ENCODE peak calls at places on chromosomes 5 and 9, in nine cellular contexts. One of them, this sample, is unnamed.

GRCh38 chr9:13267743-13268142 is 11.7 kb downstream of the MPDZ start:
- DNase-seq in choroid plexus epithelial cell: peak
- DNase-seq in fibroblast of mammary gland: peak
- DNase-seq in PC-3: peak
- DNase-seq in cardiac muscle cell: no peak
- DNase-seq in right atrium auricular region: no peak
- DNase-seq in astrocyte of the spinal cord: peak
- DNase-seq in brain microvascular endothelial cell: peak
- DNase-seq in breast epithelium: no peak
- DNase-seq in this sample: peak

GRCh38 chr5:6732634-6733410 is 19.6 kb downstream of the TENT4A start:
- DNase-seq in choroid plexus epithelial cell: peak
- DNase-seq in fibroblast of mammary gland: peak
- DNase-seq in PC-3: peak
- DNase-seq in cardiac muscle cell: no peak
- DNase-seq in right atrium auricular region: no peak
- DNase-seq in astrocyte of the spinal cord: peak
- DNase-seq in brain microvascular endothelial cell: peak
- DNase-seq in breast epithelium: no peak
- DNase-seq in this sample: peak

GRCh38 chr5:149486726-149487635 is 64.3 kb downstream of the CSNK1A1 start:
- DNase-seq in choroid plexus epithelial cell: peak
- DNase-seq in fibroblast of mammary gland: peak
- DNase-seq in PC-3: peak
- DNase-seq in cardiac muscle cell: no peak
- DNase-seq in right atrium auricular region: no peak
- DNase-seq in astrocyte of the spinal cord: peak
- DNase-seq in brain microvascular endothelial cell: peak
- DNase-seq in breast epithelium: no peak
- DNase-seq in this sample: peak

GRCh38 chr5:177327539-177328522 is 16.1 kb upstream of the MXD3 start:
- DNase-seq in choroid plexus epithelial cell: peak
- DNase-seq in fibroblast of mammary gland: peak
- DNase-seq in PC-3: peak
- DNase-seq in cardiac muscle cell: no peak
- DNase-seq in right atrium auricular region: no peak
- DNase-seq in astrocyte of the spinal cord: peak
- DNase-seq in brain microvascular endothelial cell: peak
- DNase-seq in breast epithelium: no peak
- DNase-seq in this sample: no peak

GRCh38 chr5:167414611-167415010 is 876.8 kb upstream of the WWC1 start:
- DNase-seq in choroid plexus epithelial cell: no peak
- DNase-seq in fibroblast of mammary gland: no peak
- DNase-seq in PC-3: no peak
- DNase-seq in cardiac muscle cell: no peak
- DNase-seq in right atrium auricular region: no peak
- DNase-seq in astrocyte of the spinal cord: no peak
- DNase-seq in brain microvascular endothelial cell: no peak
- DNase-seq in breast epithelium: no peak
- DNase-seq in this sample: no peak

GRCh38 chr5:134458234-134458633 is 46.6 kb upstream of the CDKN2AIPNL start:
- DNase-seq in choroid plexus epithelial cell: peak
- DNase-seq in fibroblast of mammary gland: peak
- DNase-seq in PC-3: no peak
- DNase-seq in cardiac muscle cell: no peak
- DNase-seq in right atrium auricular region: peak
- DNase-seq in astrocyte of the spinal cord: peak
- DNase-seq in brain microvascular endothelial cell: no peak
- DNase-seq in breast epithelium: no peak
- DNase-seq in this sample: peak

GRCh38 chr5:160290751-160291150 is 21.6 kb downstream of the CCNJL start:
- DNase-seq in choroid plexus epithelial cell: no peak
- DNase-seq in fibroblast of mammary gland: no peak
- DNase-seq in PC-3: no peak
- DNase-seq in cardiac muscle cell: no peak
- DNase-seq in right atrium auricular region: no peak
- DNase-seq in astrocyte of the spinal cord: no peak
- DNase-seq in brain microvascular endothelial cell: no peak
- DNase-seq in breast epithelium: no peak
- DNase-seq in this sample: peak

GRCh38 chr5:54313311-54314270 is 3.2 kb upstream of the ARL15 start:
- DNase-seq in choroid plexus epithelial cell: no peak
- DNase-seq in fibroblast of mammary gland: peak
- DNase-seq in PC-3: no peak
- DNase-seq in cardiac muscle cell: no peak
- DNase-seq in right atrium auricular region: no peak
- DNase-seq in astrocyte of the spinal cord: no peak
- DNase-seq in brain microvascular endothelial cell: no peak
- DNase-seq in breast epithelium: no peak
- DNase-seq in this sample: no peak

GRCh38 chr9:27195191-27195590 is 86.2 kb downstream of the TEK start:
- DNase-seq in choroid plexus epithelial cell: peak
- DNase-seq in fibroblast of mammary gland: peak
- DNase-seq in PC-3: no peak
- DNase-seq in cardiac muscle cell: no peak
- DNase-seq in right atrium auricular region: no peak
- DNase-seq in astrocyte of the spinal cord: no peak
- DNase-seq in brain microvascular endothelial cell: no peak
- DNase-seq in breast epithelium: no peak
- DNase-seq in this sample: no peak

GRCh38 chr9:114446036-114446435 is 58.3 kb upstream of the AKNA start:
- DNase-seq in choroid plexus epithelial cell: peak
- DNase-seq in fibroblast of mammary gland: peak
- DNase-seq in PC-3: peak
- DNase-seq in cardiac muscle cell: no peak
- DNase-seq in right atrium auricular region: no peak
- DNase-seq in astrocyte of the spinal cord: peak
- DNase-seq in brain microvascular endothelial cell: peak
- DNase-seq in breast epithelium: no peak
- DNase-seq in this sample: peak

GRCh38 chr5:180785151-180785781 is 17.3 kb downstream of the MGAT1 start:
- DNase-seq in choroid plexus epithelial cell: peak
- DNase-seq in fibroblast of mammary gland: peak
- DNase-seq in PC-3: peak
- DNase-seq in cardiac muscle cell: no peak
- DNase-seq in right atrium auricular region: no peak
- DNase-seq in astrocyte of the spinal cord: peak
- DNase-seq in brain microvascular endothelial cell: peak
- DNase-seq in breast epithelium: no peak
- DNase-seq in this sample: peak

GRCh38 chr9:87425202-87425601 is 72.5 kb upstream of the DAPK1 start:
- DNase-seq in choroid plexus epithelial cell: no peak
- DNase-seq in fibroblast of mammary gland: no peak
- DNase-seq in PC-3: no peak
- DNase-seq in cardiac muscle cell: no peak
- DNase-seq in right atrium auricular region: no peak
- DNase-seq in astrocyte of the spinal cord: no peak
- DNase-seq in brain microvascular endothelial cell: no peak
- DNase-seq in breast epithelium: no peak
- DNase-seq in this sample: no peak

GRCh38 chr5:153883829-153884228 is 154.9 kb downstream of the FAM114A2 start:
- DNase-seq in choroid plexus epithelial cell: peak
- DNase-seq in fibroblast of mammary gland: peak
- DNase-seq in PC-3: no peak
- DNase-seq in cardiac muscle cell: no peak
- DNase-seq in right atrium auricular region: no peak
- DNase-seq in astrocyte of the spinal cord: peak
- DNase-seq in brain microvascular endothelial cell: peak
- DNase-seq in breast epithelium: no peak
- DNase-seq in this sample: no peak

GRCh38 chr5:77329664-77330430 is 119.4 kb downstream of the PDE8B start:
- DNase-seq in choroid plexus epithelial cell: no peak
- DNase-seq in fibroblast of mammary gland: peak
- DNase-seq in PC-3: no peak
- DNase-seq in cardiac muscle cell: no peak
- DNase-seq in right atrium auricular region: no peak
- DNase-seq in astrocyte of the spinal cord: no peak
- DNase-seq in brain microvascular endothelial cell: no peak
- DNase-seq in breast epithelium: no peak
- DNase-seq in this sample: no peak

DNA sequence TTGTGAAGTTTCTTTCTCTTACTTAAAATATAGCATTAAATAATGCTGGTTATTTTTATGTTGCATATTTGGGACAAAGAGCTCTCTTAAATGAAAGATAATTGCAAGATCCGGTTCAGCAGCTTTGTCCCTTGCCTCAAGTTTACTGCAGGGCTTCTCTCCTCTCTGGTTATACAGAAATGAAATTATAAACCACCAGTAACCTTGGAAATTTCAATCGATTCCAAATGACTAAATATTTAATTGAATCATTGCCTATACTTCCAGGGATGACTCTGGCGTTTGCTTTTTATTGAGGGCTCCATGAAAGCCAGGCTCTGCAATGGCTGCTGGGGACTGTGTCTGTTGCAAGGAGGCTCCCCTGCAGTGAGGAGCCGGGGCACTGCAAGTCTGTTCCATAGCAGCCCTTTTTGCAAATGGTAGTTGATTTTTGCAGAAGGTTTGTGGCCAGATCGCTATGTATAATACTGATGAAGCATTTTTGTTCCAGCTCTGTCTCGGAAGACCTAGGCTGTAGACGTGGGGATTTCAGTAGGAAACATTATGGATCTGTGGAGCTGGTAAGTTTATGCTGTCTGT is at the start of gene GARNL3:
- DNase-seq in choroid plexus epithelial cell: peak
- DNase-seq in fibroblast of mammary gland: no peak
- DNase-seq in PC-3: no peak
- DNase-seq in cardiac muscle cell: no peak
- DNase-seq in right atrium auricular region: no peak
- DNase-seq in astrocyte of the spinal cord: no peak
- DNase-seq in brain microvascular endothelial cell: no peak
- DNase-seq in breast epithelium: no peak
- DNase-seq in this sample: no peak
- H3K4me3 ChIP-seq in choroid plexus epithelial cell: no peak
- H3K4me3 ChIP-seq in fibroblast of mammary gland: no peak
- H3K4me3 ChIP-seq in PC-3: no peak
- H3K4me3 ChIP-seq in cardiac muscle cell: no peak
- H3K4me3 ChIP-seq in right atrium auricular region: no peak
- H3K4me3 ChIP-seq in astrocyte of the spinal cord: no peak
- H3K4me3 ChIP-seq in brain microvascular endothelial cell: no peak
- H3K4me3 ChIP-seq in breast epithelium: no peak
- H3K4me3 ChIP-seq in this sample: no peak

DNA sequence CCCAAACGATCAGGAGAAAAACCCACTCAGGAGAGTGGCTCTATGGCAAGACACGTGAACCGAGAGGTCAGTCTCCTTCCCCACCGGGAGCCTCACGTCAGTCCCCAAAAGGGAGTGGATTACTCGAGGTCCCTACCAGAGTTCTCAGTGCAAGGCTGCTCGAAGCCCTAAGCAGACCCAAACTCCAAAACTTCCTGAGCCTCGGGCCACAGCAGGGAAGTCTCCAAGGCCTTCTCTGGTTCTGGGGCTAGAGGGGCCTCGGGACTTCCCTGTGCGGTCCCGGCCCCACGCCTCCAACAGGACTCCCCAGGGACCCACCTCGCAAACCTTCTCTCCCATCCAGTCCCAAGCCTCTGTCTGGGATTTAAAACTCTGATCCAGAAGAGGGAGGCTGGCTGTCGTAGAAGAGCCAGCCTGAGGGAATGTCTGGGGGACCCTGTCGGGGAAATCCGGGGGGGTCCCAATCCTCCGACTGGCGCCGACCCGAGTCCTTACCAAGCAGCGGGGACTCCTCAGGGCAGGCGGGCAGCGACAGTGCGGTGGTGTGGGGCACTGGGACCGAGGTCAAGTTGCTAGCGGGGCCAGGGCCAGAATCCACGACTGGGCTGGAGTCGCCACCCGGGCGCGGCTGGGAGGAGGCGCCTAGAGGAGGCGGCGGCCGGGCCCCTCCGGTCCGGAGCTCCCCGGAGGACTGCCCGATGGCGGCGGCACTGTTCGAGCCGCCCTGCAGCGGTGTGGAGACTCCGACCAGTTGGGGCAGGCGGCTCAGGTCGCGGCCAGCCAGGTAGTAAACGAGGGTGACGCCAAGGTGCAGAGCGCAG is 663 bp downstream of the B4GALT1 start:
- DNase-seq in choroid plexus epithelial cell: peak
- DNase-seq in fibroblast of mammary gland: peak
- DNase-seq in PC-3: no peak
- DNase-seq in cardiac muscle cell: no peak
- DNase-seq in right atrium auricular region: peak
- DNase-seq in astrocyte of the spinal cord: no peak
- DNase-seq in brain microvascular endothelial cell: no peak
- DNase-seq in breast epithelium: no peak
- DNase-seq in this sample: no peak
- TF ChIP-seq CTCF in choroid plexus epithelial cell: no peak
- TF ChIP-seq CTCF in fibroblast of mammary gland: no peak
- TF ChIP-seq CTCF in PC-3: no peak
- TF ChIP-seq CTCF in cardiac muscle cell: no peak
- TF ChIP-seq CTCF in right atrium auricular region: no peak
- TF ChIP-seq CTCF in astrocyte of the spinal cord: no peak
- TF ChIP-seq CTCF in brain microvascular endothelial cell: no peak
- TF ChIP-seq CTCF in breast epithelium: no peak
- TF ChIP-seq CTCF in this sample: no peak

GRCh38 chr5:111070272-111071134 is 1.0 kb upstream of the TSLP start:
- DNase-seq in choroid plexus epithelial cell: peak
- DNase-seq in fibroblast of mammary gland: peak
- DNase-seq in PC-3: no peak
- DNase-seq in cardiac muscle cell: peak
- DNase-seq in right atrium auricular region: no peak
- DNase-seq in astrocyte of the spinal cord: peak
- DNase-seq in brain microvascular endothelial cell: no peak
- DNase-seq in breast epithelium: no peak
- DNase-seq in this sample: no peak
- H3K4me3 ChIP-seq in choroid plexus epithelial cell: peak
- H3K4me3 ChIP-seq in fibroblast of mammary gland: peak
- H3K4me3 ChIP-seq in PC-3: no peak
- H3K4me3 ChIP-seq in cardiac muscle cell: peak
- H3K4me3 ChIP-seq in right atrium auricular region: peak
- H3K4me3 ChIP-seq in astrocyte of the spinal cord: peak
- H3K4me3 ChIP-seq in brain microvascular endothelial cell: peak
- H3K4me3 ChIP-seq in breast epithelium: peak
- H3K4me3 ChIP-seq in this sample: no peak

GRCh38 chr5:173340451-173340850 is 12.2 kb upstream of the STC2 start:
- DNase-seq in choroid plexus epithelial cell: no peak
- DNase-seq in fibroblast of mammary gland: no peak
- DNase-seq in PC-3: no peak
- DNase-seq in cardiac muscle cell: no peak
- DNase-seq in right atrium auricular region: no peak
- DNase-seq in astrocyte of the spinal cord: no peak
- DNase-seq in brain microvascular endothelial cell: no peak
- DNase-seq in breast epithelium: no peak
- DNase-seq in this sample: no peak

GRCh38 chr5:173340984-173341383 is 12.8 kb upstream of the STC2 start:
- DNase-seq in choroid plexus epithelial cell: no peak
- DNase-seq in fibroblast of mammary gland: no peak
- DNase-seq in PC-3: no peak
- DNase-seq in cardiac muscle cell: no peak
- DNase-seq in right atrium auricular region: no peak
- DNase-seq in astrocyte of the spinal cord: no peak
- DNase-seq in brain microvascular endothelial cell: no peak
- DNase-seq in breast epithelium: no peak
- DNase-seq in this sample: no peak

GRCh38 chr5:173341911-173342535 is 13.8 kb upstream of the STC2 start:
- DNase-seq in choroid plexus epithelial cell: no peak
- DNase-seq in fibroblast of mammary gland: no peak
- DNase-seq in PC-3: no peak
- DNase-seq in cardiac muscle cell: no peak
- DNase-seq in right atrium auricular region: no peak
- DNase-seq in astrocyte of the spinal cord: no peak
- DNase-seq in brain microvascular endothelial cell: no peak
- DNase-seq in breast epithelium: no peak
- DNase-seq in this sample: no peak

GRCh38 chr5:173338380-173339015 is 10.3 kb upstream of the STC2 start:
- DNase-seq in choroid plexus epithelial cell: no peak
- DNase-seq in fibroblast of mammary gland: no peak
- DNase-seq in PC-3: no peak
- DNase-seq in cardiac muscle cell: no peak
- DNase-seq in right atrium auricular region: no peak
- DNase-seq in astrocyte of the spinal cord: no peak
- DNase-seq in brain microvascular endothelial cell: no peak
- DNase-seq in breast epithelium: no peak
- DNase-seq in this sample: no peak

GRCh38 chr5:173339286-173339685 is 11.1 kb upstream of the STC2 start:
- DNase-seq in choroid plexus epithelial cell: no peak
- DNase-seq in fibroblast of mammary gland: no peak
- DNase-seq in PC-3: no peak
- DNase-seq in cardiac muscle cell: no peak
- DNase-seq in right atrium auricular region: no peak
- DNase-seq in astrocyte of the spinal cord: no peak
- DNase-seq in brain microvascular endothelial cell: no peak
- DNase-seq in breast epithelium: no peak
- DNase-seq in this sample: no peak
- TF ChIP-seq CTCF in choroid plexus epithelial cell: no peak
- TF ChIP-seq CTCF in fibroblast of mammary gland: no peak
- TF ChIP-seq CTCF in PC-3: no peak
- TF ChIP-seq CTCF in cardiac muscle cell: no peak
- TF ChIP-seq CTCF in right atrium auricular region: no peak
- TF ChIP-seq CTCF in astrocyte of the spinal cord: no peak
- TF ChIP-seq CTCF in brain microvascular endothelial cell: no peak
- TF ChIP-seq CTCF in breast epithelium: no peak
- TF ChIP-seq CTCF in this sample: no peak